ENCODE peak calls at places on chromosome 15, in eight cellular contexts. O, M, P, N, U, B, Q and C are unnamed samples.

GRCh38 chr15:56678562-56678961 is 54.7 kb downstream of the ZNF280D start:
- DNase-seq in O (no peak), M (no peak), U (no peak), P (no peak), Q (no peak), N (no peak), B (no peak), C (no peak)

GRCh38 chr15:99279290-99279689 is 28.0 kb downstream of the LRRC28 start:
- DNase-seq in Q (no peak), P (no peak), N (no peak), B (no peak), O (no peak), M (no peak), U (no peak), C (no peak)

GRCh38 chr15:94075349-94075748 is 156.0 kb upstream of the MCTP2 start:
- DNase-seq in U (no peak), M (no peak), O (peak), P (no peak), B (peak), N (peak), Q (peak), C (peak)

GRCh38 chr15:52021892-52022540 is 3.0 kb downstream of the MAPK6 start:
- DNase-seq in Q (no peak), B (no peak), M (no peak), O (no peak), U (no peak), P (no peak), N (no peak), C (no peak)

GRCh38 chr15:40843183-40843884 is 514 bp upstream of the SPINT1 start:
- DNase-seq in N (no peak), U (no peak), B (no peak), P (no peak), M (no peak), O (no peak), Q (no peak), C (no peak)

GRCh38 chr15:91611924-91612323 is 241.6 kb upstream of the SLCO3A1 start:
- DNase-seq in U (peak), O (no peak), B (no peak), N (no peak), P (no peak), Q (no peak), M (no peak), C (no peak)

GRCh38 chr15:36798366-36798765 is 218.9 kb downstream of the CDIN1 start:
- DNase-seq in U (no peak), Q (no peak), N (no peak), M (no peak), O (no peak), B (no peak), P (no peak), C (no peak)

GRCh38 chr15:101295607-101296225 is 668 bp upstream of the SNRPA1 start:
- DNase-seq in N (no peak), U (no peak), B (no peak), O (no peak), P (no peak), M (no peak), Q (no peak), C (no peak)

GRCh38 chr15:82122754-82123400 is 77.1 kb upstream of the MEX3B start:
- DNase-seq in Q (no peak), B (peak), N (peak), M (no peak), O (no peak), U (no peak), P (no peak), C (peak)

GRCh38 chr15:101652098-101652782 is at the start of gene TM2D3:
- DNase-seq in P (peak), M (peak), B (peak), Q (peak), U (peak), O (peak), N (peak), C (peak)

GRCh38 chr15:42218953-42219596 is 11.0 kb upstream of the VPS39 start:
- DNase-seq in B (no peak), M (no peak), O (no peak), Q (no peak), U (no peak), P (no peak), N (no peak), C (no peak)

GRCh38 chr15:40879609-40880008 is 5.6 kb upstream of the RHOV start:
- DNase-seq in U (no peak), B (no peak), P (no peak), M (no peak), N (no peak), O (peak), Q (no peak), C (no peak)

GRCh38 chr15:45458746-45459403 is 63.7 kb downstream of the SLC30A4 start:
- DNase-seq in U (peak), N (peak), M (peak), O (peak), Q (peak), B (peak), P (peak), C (no peak)

GRCh38 chr15:73108676-73109075 is 56.4 kb downstream of the NEO1 start:
- DNase-seq in O (no peak), P (peak), U (no peak), N (no peak), B (no peak), Q (no peak), M (no peak), C (no peak)

GRCh38 chr15:73110246-73110645 is 58.0 kb downstream of the NEO1 start:
- DNase-seq in O (no peak), M (no peak), Q (no peak), P (no peak), U (no peak), N (no peak), B (no peak), C (no peak)

GRCh38 chr15:73109751-73110150 is 57.5 kb downstream of the NEO1 start:
- DNase-seq in B (no peak), O (peak), N (no peak), M (no peak), Q (no peak), U (no peak), P (no peak), C (no peak)

DNA sequence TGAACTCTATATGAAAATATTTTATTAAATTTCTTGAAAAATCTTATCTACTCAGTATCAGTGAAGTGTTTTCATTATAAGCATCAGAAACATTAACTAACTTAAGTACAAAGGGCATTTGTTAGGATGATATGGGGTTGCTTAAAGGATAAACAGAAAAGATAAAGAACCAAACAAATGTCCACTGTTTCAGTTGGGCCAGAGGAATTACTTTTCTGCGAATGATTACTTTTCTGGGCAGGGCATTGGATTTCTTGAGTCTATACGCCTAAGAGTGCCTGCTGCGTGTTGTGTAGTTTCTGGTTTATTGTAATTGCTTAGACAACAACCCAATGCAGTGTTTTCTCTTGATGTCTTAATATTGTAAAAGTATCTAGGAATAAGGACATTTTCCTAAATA is 52.8 kb downstream of the NEO1 start:
- DNase-seq in M (no peak), O (no peak), Q (no peak), P (no peak), U (no peak), B (no peak), N (no peak), C (no peak)
- TF ChIP-seq CTCF in M (no peak), O (no peak), Q (no peak), P (no peak), U (no peak), B (no peak), N (no peak), C (no peak)

DNA sequence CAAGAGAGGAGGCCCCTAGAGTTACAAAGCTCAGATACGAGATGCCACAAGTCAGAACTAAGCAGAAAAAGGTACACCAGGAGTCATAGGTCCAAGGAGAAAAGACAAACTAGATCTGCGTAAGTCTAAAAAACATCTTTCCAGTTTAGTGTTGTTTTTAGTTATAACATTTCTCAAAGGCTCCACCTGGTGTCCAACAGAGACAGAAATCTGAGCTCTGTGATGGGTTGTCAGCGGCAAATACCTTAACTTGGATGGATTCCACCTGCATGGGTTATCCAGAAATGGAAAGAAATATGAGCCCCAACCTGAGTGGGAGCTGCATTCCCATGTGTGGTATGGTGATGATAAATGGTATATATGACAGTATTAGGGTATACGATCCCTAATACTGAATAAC is 238.6 kb upstream of the CHRM5 start:
- DNase-seq in O (no peak), N (no peak), P (peak), Q (no peak), B (no peak), M (no peak), U (no peak), C (no peak)
- TF ChIP-seq CTCF in O (no peak), N (no peak), P (peak), Q (no peak), B (no peak), M (no peak), U (peak), C (no peak)

GRCh38 chr15:74312445-74313007 is 54.9 kb downstream of the CYP11A1 start:
- DNase-seq in Q (peak), N (no peak), O (no peak), B (no peak), M (no peak), P (no peak), U (peak), C (no peak)

GRCh38 chr15:74308643-74308945 is 58.9 kb downstream of the CYP11A1 start:
- DNase-seq in M (no peak), N (no peak), B (no peak), Q (no peak), P (no peak), O (no peak), U (no peak), C (no peak)

GRCh38 chr15:74313889-74314288 is 53.6 kb downstream of the CYP11A1 start:
- DNase-seq in N (no peak), U (no peak), P (no peak), B (no peak), Q (no peak), O (no peak), M (no peak), C (no peak)

GRCh38 chr15:74314897-74315438 is 52.5 kb downstream of the CYP11A1 start:
- DNase-seq in N (no peak), O (no peak), B (peak), P (no peak), Q (no peak), U (peak), M (no peak), C (no peak)

GRCh38 chr15:74311734-74312444 is 55.6 kb downstream of the CYP11A1 start:
- DNase-seq in O (no peak), B (no peak), P (peak), Q (no peak), N (no peak), M (no peak), U (peak), C (no peak)
- TF ChIP-seq CTCF in O (no peak), B (peak), P (peak), Q (no peak), N (no peak), M (peak), U (peak), C (peak)

DNA sequence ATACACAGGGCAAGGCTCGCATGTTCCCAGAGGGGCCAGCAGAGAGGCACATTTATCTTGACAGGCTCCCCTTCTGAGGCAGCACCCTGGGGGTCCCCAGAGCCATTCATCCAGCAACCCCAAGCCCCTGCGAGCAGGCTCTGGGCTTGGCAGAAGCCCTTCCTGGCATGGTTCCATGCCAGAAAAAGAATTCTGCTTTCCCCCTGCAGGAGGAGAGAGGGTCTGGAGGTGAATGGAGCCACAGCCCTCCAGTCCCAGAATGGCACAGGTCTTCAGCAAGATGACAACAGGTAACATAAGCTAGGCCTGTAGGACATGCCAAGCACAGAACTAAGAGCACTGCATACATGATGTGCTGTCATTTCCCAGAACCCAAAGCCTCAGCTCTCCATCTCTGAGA is 121.7 kb downstream of the ALDH1A2 start:
- DNase-seq in Q (no peak), B (no peak), O (no peak), N (no peak), P (no peak), M (no peak), U (no peak), C (no peak)
- TF ChIP-seq CTCF in Q (no peak), B (no peak), O (no peak), N (no peak), P (peak), M (no peak), U (no peak), C (no peak)

GRCh38 chr15:29207027-29207757 is 62.4 kb downstream of the NSMCE3 start:
- DNase-seq in Q (no peak), M (no peak), N (no peak), U (no peak), B (no peak), P (no peak), O (no peak), C (no peak)

GRCh38 chr15:29204356-29204755 is 65.3 kb downstream of the NSMCE3 start:
- DNase-seq in B (no peak), N (no peak), U (no peak), M (no peak), O (no peak), Q (no peak), P (no peak), C (no peak)

GRCh38 chr15:29207758-29208108 is 61.9 kb downstream of the NSMCE3 start:
- DNase-seq in M (no peak), P (no peak), N (no peak), B (no peak), Q (no peak), O (no peak), U (no peak), C (no peak)

GRCh38 chr15:29208352-29208751 is 61.3 kb downstream of the NSMCE3 start:
- DNase-seq in U (no peak), N (no peak), P (no peak), M (no peak), O (no peak), B (no peak), Q (no peak), C (no peak)
- TF ChIP-seq CTCF in U (no peak), N (no peak), P (no peak), M (no peak), O (no peak), B (no peak), Q (no peak), C (no peak)

GRCh38 chr15:71677766-71678165 is 132.6 kb upstream of the NR2E3 start:
- DNase-seq in O (no peak), M (no peak), P (no peak), B (no peak), N (no peak), Q (no peak), U (peak), C (no peak)

GRCh38 chr15:71677352-71677751 is 133.0 kb upstream of the NR2E3 start:
- DNase-seq in O (no peak), B (no peak), Q (no peak), M (no peak), P (no peak), U (no peak), N (no peak), C (no peak)

GRCh38 chr15:71669688-71670087 is 140.7 kb upstream of the NR2E3 start:
- DNase-seq in M (no peak), P (no peak), Q (no peak), B (no peak), O (no peak), N (no peak), U (no peak), C (no peak)

GRCh38 chr15:71678191-71678590 is 132.2 kb upstream of the NR2E3 start:
- DNase-seq in N (no peak), M (no peak), O (no peak), B (no peak), P (no peak), U (no peak), Q (no peak), C (no peak)

GRCh38 chr15:71674354-71674753 is 136.0 kb upstream of the NR2E3 start:
- DNase-seq in Q (no peak), P (no peak), N (no peak), M (no peak), O (no peak), U (no peak), B (no peak), C (no peak)
- TF ChIP-seq CTCF in Q (no peak), P (no peak), N (no peak), M (no peak), O (no peak), U (no peak), B (no peak), C (no peak)

DNA sequence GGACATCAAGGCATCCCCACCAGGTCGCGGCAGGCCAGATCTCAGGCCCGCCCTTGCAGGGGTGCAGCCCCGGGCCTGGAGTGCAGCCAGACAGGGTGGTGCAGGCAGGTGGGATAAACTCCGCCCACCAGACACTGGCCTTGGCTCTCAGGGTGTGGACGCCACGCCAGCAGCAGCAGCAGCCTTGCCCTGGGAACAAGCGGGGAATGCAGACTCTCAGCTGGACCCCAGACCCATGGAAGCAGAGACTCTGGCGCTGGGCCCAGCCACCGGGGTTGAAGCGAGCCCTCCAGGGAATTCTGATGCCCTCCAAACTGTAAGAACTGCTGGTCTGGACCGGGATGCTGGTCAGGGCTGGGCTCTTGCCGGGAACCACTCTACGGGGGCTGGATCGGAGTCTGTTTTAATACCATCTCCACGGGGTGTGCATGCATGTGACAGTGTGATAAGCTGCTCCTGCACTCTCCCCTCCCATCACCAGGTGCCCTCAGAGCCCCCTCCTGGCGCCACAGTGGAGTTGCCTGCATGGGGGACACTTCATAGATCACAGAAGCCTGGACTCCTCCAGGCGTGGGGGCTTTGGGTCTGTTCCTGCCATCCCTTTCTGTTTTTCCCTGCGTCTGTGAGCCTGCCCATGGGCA is 142.7 kb downstream of the NSMCE3 start:
- DNase-seq in O (no peak), N (no peak), P (peak), Q (no peak), M (no peak), U (peak), B (peak), C (no peak)
- TF ChIP-seq CTCF in O (no peak), N (no peak), P (peak), Q (no peak), M (no peak), U (peak), B (no peak), C (no peak)

DNA sequence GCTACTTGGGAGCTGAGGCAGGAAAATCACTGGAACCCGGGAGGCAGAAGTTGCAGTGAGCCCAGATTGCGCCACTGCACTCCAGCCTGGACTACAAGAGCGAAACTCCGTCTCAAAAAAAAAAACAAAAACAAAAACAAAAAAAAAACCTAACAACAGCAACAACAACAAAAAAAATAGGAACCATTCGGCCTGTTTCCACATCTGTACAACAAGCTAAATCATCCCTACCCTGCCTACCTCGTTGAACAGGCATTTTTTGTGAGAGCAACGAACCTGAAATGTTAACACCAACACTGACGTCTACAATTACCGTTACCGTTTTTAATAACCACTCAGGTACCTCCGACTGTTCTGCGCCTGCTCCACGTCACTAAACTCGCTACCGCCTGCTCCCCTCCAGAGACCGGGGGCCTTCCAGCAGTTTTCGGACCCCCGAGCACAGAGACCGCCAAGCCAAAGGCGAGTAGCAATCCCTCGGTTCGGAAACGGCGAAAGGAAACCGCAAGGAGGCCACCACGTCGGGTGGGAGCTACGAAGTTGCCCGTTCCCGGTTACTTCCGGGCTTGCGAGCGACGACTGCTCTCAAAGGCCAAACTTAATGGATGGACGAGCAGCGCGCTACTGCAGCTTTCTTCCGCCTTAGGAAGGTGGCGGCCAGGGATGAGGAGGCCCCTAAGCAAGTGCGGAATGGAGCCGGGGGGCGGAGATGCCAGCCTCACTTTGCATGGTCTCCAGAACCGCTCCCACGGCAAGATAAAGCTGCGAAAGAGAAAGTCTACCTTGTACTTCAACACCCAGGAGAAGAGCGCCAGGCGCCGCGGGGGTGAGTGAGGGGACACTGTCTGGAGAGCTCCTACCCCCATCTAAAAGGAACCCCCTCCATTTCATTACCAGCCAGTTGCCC is at the start of the genes PIGB and PIGBOS1:
- DNase-seq in N (peak), O (peak), M (peak), B (peak), P (peak), U (peak), Q (peak), C (peak)
- TF ChIP-seq CTCF in N (peak), O (no peak), M (no peak), B (no peak), P (peak), U (peak), Q (no peak), C (no peak)

GRCh38 chr15:30671309-30671708 is 45.4 kb downstream of the ARHGAP11B start:
- DNase-seq in N (no peak), U (no peak), B (no peak), Q (no peak), O (no peak), P (no peak), M (no peak), C (no peak)

GRCh38 chr15:30670056-30670455 is 44.1 kb downstream of the ARHGAP11B start:
- DNase-seq in N (no peak), B (no peak), Q (no peak), U (no peak), O (no peak), P (no peak), M (no peak), C (no peak)

DNA sequence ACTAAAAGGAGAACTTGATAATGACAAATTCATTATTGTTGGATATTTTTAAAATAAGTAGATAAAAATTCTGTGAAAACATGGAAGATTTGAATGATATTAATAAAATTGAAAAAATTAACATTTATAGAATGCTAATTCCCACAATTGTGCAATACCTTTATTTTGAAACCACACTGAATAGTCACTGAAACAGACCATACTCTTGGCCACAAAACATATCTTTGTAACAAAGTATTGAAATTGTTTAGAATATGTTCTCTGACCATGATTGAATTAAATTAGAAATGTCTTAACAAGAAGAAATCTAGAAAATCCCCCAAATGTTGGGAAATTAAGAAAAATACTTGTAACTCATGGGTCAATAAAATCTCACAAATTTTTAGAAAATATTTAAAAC is 49.2 kb downstream of the ARHGAP11B start:
- DNase-seq in P (no peak), B (no peak), Q (no peak), U (no peak), O (no peak), N (no peak), M (no peak), C (no peak)
- TF ChIP-seq CTCF in P (no peak), B (no peak), Q (no peak), U (no peak), O (no peak), N (no peak), M (no peak), C (no peak)